ENCODE peak calls at places on chromosomes 4 and X, in four cellular contexts. One of them, this sample, is unnamed.

GRCh38 chr4:40581254-40582140 is 48.2 kb downstream of the RBM47 start:
- DNase-seq in spleen: no peak
- DNase-seq in adrenal gland: no peak
- DNase-seq in gastrocnemius medialis: no peak
- DNase-seq in this sample: no peak

GRCh38 chr4:143437937-143438336 is 75.6 kb upstream of the SMARCA5 start:
- DNase-seq in gastrocnemius medialis: no peak
- DNase-seq in spleen: no peak
- DNase-seq in adrenal gland: no peak
- DNase-seq in this sample: no peak

GRCh38 chr4:183444953-183445543 is 612 bp downstream of the CDKN2AIP start:
- DNase-seq in spleen: peak; percentile 95
- DNase-seq in adrenal gland: peak; percentile 51
- DNase-seq in gastrocnemius medialis: peak; percentile 2
- DNase-seq in this sample: no peak

GRCh38 chr4:19947349-19947748 is 304.4 kb upstream of the SLIT2 start:
- DNase-seq in gastrocnemius medialis: no peak
- DNase-seq in spleen: no peak
- DNase-seq in adrenal gland: no peak
- DNase-seq in this sample: no peak

GRCh38 chr4:138826754-138827153 is 188.8 kb upstream of the NOCT start:
- DNase-seq in gastrocnemius medialis: no peak
- DNase-seq in spleen: no peak
- DNase-seq in adrenal gland: no peak
- DNase-seq in this sample: no peak

GRCh38 chr4:99468891-99469290 is 33.7 kb upstream of the ADH7 start:
- DNase-seq in adrenal gland: no peak
- DNase-seq in gastrocnemius medialis: no peak
- DNase-seq in spleen: no peak
- DNase-seq in this sample: no peak

GRCh38 chr4:85867281-85867680 is 392.3 kb downstream of the ARHGAP24 start:
- DNase-seq in adrenal gland: no peak
- DNase-seq in spleen: no peak
- DNase-seq in gastrocnemius medialis: no peak
- DNase-seq in this sample: no peak

GRCh38 chrX:51899741-51900140 is 6.3 kb downstream of the MAGED1 start:
- DNase-seq in adrenal gland: no peak
- DNase-seq in gastrocnemius medialis: no peak
- DNase-seq in spleen: no peak
- DNase-seq in this sample: no peak

GRCh38 chr4:20301161-20301560 is 49.5 kb downstream of the SLIT2 start:
- DNase-seq in gastrocnemius medialis: no peak
- DNase-seq in adrenal gland: no peak
- DNase-seq in spleen: no peak
- DNase-seq in this sample: no peak

GRCh38 chrX:154508346-154508745 is 7.7 kb downstream of the FAM3A start:
- DNase-seq in adrenal gland: no peak
- DNase-seq in gastrocnemius medialis: no peak
- DNase-seq in spleen: no peak
- DNase-seq in this sample: no peak

GRCh38 chrX:133598596-133599334 is 183.5 kb upstream of the GPC4 start:
- DNase-seq in adrenal gland: no peak
- DNase-seq in spleen: no peak
- DNase-seq in gastrocnemius medialis: no peak
- DNase-seq in this sample: no peak

GRCh38 chrX:150227873-150228272 is 135.2 kb upstream of the MAMLD1 start:
- DNase-seq in gastrocnemius medialis: no peak
- DNase-seq in spleen: peak; percentile 15
- DNase-seq in adrenal gland: no peak
- DNase-seq in this sample: no peak

GRCh38 chr4:1233641-1234277 is 15.2 kb downstream of the CTBP1 start:
- DNase-seq in spleen: peak; percentile 69
- DNase-seq in adrenal gland: no peak
- DNase-seq in gastrocnemius medialis: no peak
- DNase-seq in this sample: no peak

GRCh38 chr4:130210871-130211270 is 1114.9 kb downstream of the C4orf33 start:
- DNase-seq in spleen: no peak
- DNase-seq in gastrocnemius medialis: no peak
- DNase-seq in adrenal gland: no peak
- DNase-seq in this sample: no peak

GRCh38 chrX:154458116-154458953 is at the start of gene PLXNA3:
- DNase-seq in adrenal gland: no peak
- DNase-seq in gastrocnemius medialis: no peak
- DNase-seq in spleen: peak; percentile 87
- DNase-seq in this sample: no peak

GRCh38 chr4:138448169-138448568 is 206.0 kb upstream of the SLC7A11 start:
- DNase-seq in adrenal gland: no peak
- DNase-seq in spleen: no peak
- DNase-seq in gastrocnemius medialis: no peak
- DNase-seq in this sample: no peak

GRCh38 chr4:25484243-25484721 is 107.2 kb downstream of the ANAPC4 start:
- DNase-seq in adrenal gland: no peak
- DNase-seq in gastrocnemius medialis: no peak
- DNase-seq in spleen: no peak
- DNase-seq in this sample: no peak

GRCh38 chr4:13910556-13910955 is 283.0 kb upstream of the BOD1L1 start:
- DNase-seq in spleen: no peak
- DNase-seq in gastrocnemius medialis: no peak
- DNase-seq in adrenal gland: no peak
- DNase-seq in this sample: no peak

GRCh38 chr4:13905543-13905942 is 278.0 kb upstream of the BOD1L1 start:
- DNase-seq in spleen: no peak
- DNase-seq in gastrocnemius medialis: no peak
- DNase-seq in adrenal gland: no peak
- DNase-seq in this sample: no peak

GRCh38 chr4:13908455-13908854 is 280.9 kb upstream of the BOD1L1 start:
- DNase-seq in adrenal gland: no peak
- DNase-seq in spleen: no peak
- DNase-seq in gastrocnemius medialis: no peak
- DNase-seq in this sample: no peak

GRCh38 chr4:13906727-13907126 is 279.2 kb upstream of the BOD1L1 start:
- DNase-seq in gastrocnemius medialis: no peak
- DNase-seq in spleen: no peak
- DNase-seq in adrenal gland: no peak
- DNase-seq in this sample: no peak

GRCh38 chr4:13907255-13907751 is 279.8 kb upstream of the BOD1L1 start:
- DNase-seq in adrenal gland: peak; percentile 39
- DNase-seq in gastrocnemius medialis: no peak
- DNase-seq in spleen: no peak
- DNase-seq in this sample: no peak
- TF ChIP-seq POLR2A in adrenal gland: no peak
- TF ChIP-seq POLR2A in gastrocnemius medialis: no peak
- TF ChIP-seq POLR2A in spleen: no peak
- TF ChIP-seq POLR2A in this sample: no peak

GRCh38 chr4:10232114-10232513 is 115.5 kb upstream of the WDR1 start:
- DNase-seq in gastrocnemius medialis: no peak
- DNase-seq in spleen: no peak
- DNase-seq in adrenal gland: no peak
- DNase-seq in this sample: no peak
- H3K27ac ChIP-seq in gastrocnemius medialis: no peak overlapping the region
- H3K27ac ChIP-seq in spleen: no peak overlapping the region
- H3K27ac ChIP-seq in adrenal gland: no peak overlapping the region
- H3K27ac ChIP-seq in this sample: no peak overlapping the region

GRCh38 chr4:87525636-87526035 is 3.5 kb downstream of the SPARCL1 start:
- DNase-seq in adrenal gland: no peak
- DNase-seq in spleen: no peak
- DNase-seq in gastrocnemius medialis: no peak
- DNase-seq in this sample: no peak

GRCh38 chr4:87532109-87532508 is 2.9 kb upstream of the SPARCL1 start:
- DNase-seq in spleen: no peak
- DNase-seq in gastrocnemius medialis: no peak
- DNase-seq in adrenal gland: no peak
- DNase-seq in this sample: no peak

GRCh38 chr4:87530868-87531267 is 1.7 kb upstream of the SPARCL1 start:
- DNase-seq in spleen: no peak
- DNase-seq in gastrocnemius medialis: peak; percentile 65
- DNase-seq in adrenal gland: peak; percentile 62
- DNase-seq in this sample: no peak

GRCh38 chr4:87527446-87528240 is 1.5 kb downstream of the SPARCL1 start:
- DNase-seq in gastrocnemius medialis: no peak
- DNase-seq in adrenal gland: no peak
- DNase-seq in spleen: no peak
- DNase-seq in this sample: no peak

DNA sequence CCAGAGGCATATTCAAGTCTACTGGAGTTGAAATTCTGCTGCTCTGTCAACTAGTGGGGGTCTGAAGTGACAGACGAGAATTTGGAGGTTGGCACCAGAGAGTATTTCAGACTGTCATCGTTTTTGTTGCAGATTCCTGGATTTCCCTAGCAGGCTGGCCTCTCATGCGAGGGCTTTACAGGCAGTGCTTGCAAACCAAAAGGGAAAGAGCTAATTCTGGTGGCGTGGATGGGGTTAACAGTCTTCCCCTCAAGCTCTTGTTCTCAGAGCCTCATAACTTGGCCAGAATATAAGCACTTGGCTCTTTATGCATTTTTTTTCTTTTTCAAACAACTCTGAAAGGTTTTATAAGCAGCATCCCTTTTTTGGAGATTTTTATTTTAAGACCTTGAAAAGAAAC is at the start of gene SPARCL1:
- DNase-seq in gastrocnemius medialis: peak; percentile 16
- DNase-seq in spleen: no peak
- DNase-seq in adrenal gland: no peak
- DNase-seq in this sample: no peak
- TF ChIP-seq POLR2A in gastrocnemius medialis: peak; percentile 64
- TF ChIP-seq POLR2A in spleen: no peak
- TF ChIP-seq POLR2A in adrenal gland: peak; percentile 15
- TF ChIP-seq POLR2A in this sample: no peak

DNA sequence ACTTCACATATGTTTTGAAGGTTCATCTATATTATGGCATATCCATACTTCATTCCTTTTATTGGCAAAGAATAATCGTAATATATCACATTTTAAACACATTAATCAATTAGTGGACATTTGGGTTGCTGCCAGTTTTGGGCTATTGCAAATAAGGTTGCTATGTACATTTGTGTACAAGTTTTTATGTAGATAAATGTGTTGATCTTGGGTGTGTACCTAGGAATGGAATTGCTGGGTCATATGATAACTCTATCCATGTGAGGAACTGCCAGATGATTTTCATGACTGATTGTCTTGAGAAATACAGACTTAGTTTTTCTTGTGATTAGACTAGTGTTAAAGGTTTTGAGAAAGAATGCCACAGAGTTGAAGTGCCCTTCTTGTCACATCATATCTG is 99.2 kb upstream of the RAB40AL start:
- DNase-seq in spleen: no peak
- DNase-seq in gastrocnemius medialis: no peak
- DNase-seq in adrenal gland: no peak
- DNase-seq in this sample: no peak
- H3K27ac ChIP-seq in spleen: no peak overlapping the region
- H3K27ac ChIP-seq in gastrocnemius medialis: no peak overlapping the region
- H3K27ac ChIP-seq in adrenal gland: no peak overlapping the region
- H3K27ac ChIP-seq in this sample: no peak overlapping the region

GRCh38 chr4:8433181-8433580 is 7.3 kb downstream of the ACOX3 start:
- DNase-seq in gastrocnemius medialis: no peak
- DNase-seq in adrenal gland: no peak
- DNase-seq in spleen: no peak
- DNase-seq in this sample: no peak

GRCh38 chr4:8434251-8435073 is 6.1 kb downstream of the ACOX3 start:
- DNase-seq in gastrocnemius medialis: no peak
- DNase-seq in spleen: no peak
- DNase-seq in adrenal gland: no peak
- DNase-seq in this sample: no peak

GRCh38 chr4:8439168-8439567 is 1.4 kb downstream of the ACOX3 start:
- DNase-seq in gastrocnemius medialis: no peak
- DNase-seq in spleen: no peak
- DNase-seq in adrenal gland: no peak
- DNase-seq in this sample: no peak

GRCh38 chr4:8438743-8439142 is 1.8 kb downstream of the ACOX3 start:
- DNase-seq in spleen: no peak
- DNase-seq in gastrocnemius medialis: no peak
- DNase-seq in adrenal gland: no peak
- DNase-seq in this sample: no peak

DNA sequence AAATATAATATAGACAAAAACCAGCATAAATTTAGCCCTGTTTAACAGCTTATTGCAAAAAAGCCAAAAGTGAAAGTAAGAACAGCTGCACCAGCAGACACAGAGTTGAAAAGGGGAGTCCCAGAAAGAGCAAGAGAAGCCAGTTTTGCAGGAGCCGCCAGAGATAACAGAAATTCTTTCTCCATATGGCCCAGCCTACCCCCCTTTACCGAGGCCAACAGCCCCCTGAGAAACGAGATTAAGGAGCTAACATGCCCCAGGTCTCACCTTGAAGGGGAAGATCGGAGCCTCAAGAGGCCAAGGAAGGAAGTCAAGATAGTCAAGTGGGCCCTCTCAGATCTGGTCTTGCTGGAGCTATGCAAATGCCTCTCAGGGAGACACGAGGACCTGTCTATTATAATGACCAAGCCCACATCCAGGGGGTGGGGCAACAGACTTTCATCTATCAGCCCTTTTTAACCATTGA is 4.8 kb downstream of the ACOX3 start:
- DNase-seq in gastrocnemius medialis: no peak
- DNase-seq in adrenal gland: no peak
- DNase-seq in spleen: no peak
- DNase-seq in this sample: no peak
- TF ChIP-seq POLR2A in gastrocnemius medialis: no peak
- TF ChIP-seq POLR2A in adrenal gland: no peak
- TF ChIP-seq POLR2A in spleen: no peak
- TF ChIP-seq POLR2A in this sample: no peak